ENCODE peak calls at places on chromosomes 3 and 15, in seven cellular contexts. O is CD8-positive, alpha-beta T cell; K is mucosa of descending colon; T is foreskin fibroblast; H is type B pancreatic cell; W is AG09309; F is coronary artery. Q is an unnamed sample.
A peak's percentile ranks its signal among the peaks of the same experiment; 100 is the strongest.

GRCh38 chr3:189588061-189588817 is 43.0 kb upstream of the TP63 start:
- DNase-seq in O (no peak), K (no peak), T (peak; percentile 24), H (no peak), W (peak; percentile 89), F (no peak), Q (peak; percentile 10)

GRCh38 chr15:47194718-47195117 is 522.6 kb upstream of the SEMA6D start:
- DNase-seq in O (no peak), K (no peak), T (peak; percentile 69), H (no peak), W (no peak), F (no peak), Q (peak; percentile 7)

GRCh38 chr15:90883971-90884718 is at the start of gene FES:
- DNase-seq in O (no peak), K (peak; percentile 82), T (peak; percentile 70), H (peak; percentile 68), W (no peak), F (no peak), Q (no peak)

GRCh38 chr3:123020709-123021108 is 6.9 kb downstream of the SEMA5B start:
- DNase-seq in O (no peak), K (no peak), T (no peak), H (no peak), W (no peak), F (no peak), Q (no peak)

GRCh38 chr15:57439128-57440030 is 63.1 kb downstream of the CGNL1 start:
- DNase-seq in O (no peak), K (no peak), T (no peak), H (no peak), W (no peak), F (no peak), Q (no peak)

GRCh38 chr3:29275309-29275708 is 5.6 kb upstream of the RBMS3 start:
- DNase-seq in O (no peak), K (no peak), T (peak; percentile 85), H (no peak), W (peak; percentile 53), F (no peak), Q (peak; percentile 54)

GRCh38 chr3:51967384-51968174 is at the start of gene PCBP4:
- DNase-seq in O (no peak), K (peak; percentile 67), T (peak; percentile 75), H (no peak), W (no peak), F (no peak), Q (no peak)

GRCh38 chr15:98549741-98550140 is 98.6 kb upstream of the IGF1R start:
- DNase-seq in O (no peak), K (no peak), T (no peak), H (no peak), W (no peak), F (no peak), Q (no peak)

GRCh38 chr15:91291673-91292072 is 191.6 kb downstream of the SV2B start:
- DNase-seq in O (no peak), K (no peak), T (no peak), H (no peak), W (no peak), F (no peak), Q (no peak)

GRCh38 chr3:172815857-172816256 is 65.3 kb downstream of the ECT2 start:
- DNase-seq in O (no peak), K (no peak), T (no peak), H (no peak), W (no peak), F (no peak), Q (no peak)

GRCh38 chr3:9710174-9710739 is 6.6 kb downstream of the CPNE9 start:
- DNase-seq in O (no peak), K (no peak), T (no peak), H (no peak), W (no peak), F (no peak), Q (no peak)

GRCh38 chr3:119681279-119681678 is 4.1 kb upstream of the COX17 start:
- DNase-seq in O (no peak), K (no peak), T (peak; percentile 76), H (no peak), W (no peak), F (no peak), Q (no peak)

GRCh38 chr3:49724586-49724985 is 835 bp upstream of the GMPPB start:
- DNase-seq in O (no peak), K (peak; percentile 75), T (peak; percentile 35), H (no peak), W (no peak), F (peak; percentile 75), Q (no peak)

GRCh38 chr3:191473766-191474198 is 12.8 kb downstream of the PYDC2 start:
- DNase-seq in O (no peak), K (no peak), T (no peak), H (no peak), W (no peak), F (no peak), Q (no peak)

GRCh38 chr3:89859738-89860137 is 752.3 kb downstream of the EPHA3 start:
- DNase-seq in O (no peak), K (no peak), T (peak; percentile 31), H (no peak), W (no peak), F (no peak), Q (no peak)

GRCh38 chr3:185561374-185561943 is 9.1 kb upstream of the LIPH start:
- DNase-seq in O (no peak), K (peak; percentile 76), T (no peak), H (peak; percentile 20), W (no peak), F (no peak), Q (no peak)

GRCh38 chr3:81395739-81396138 is 365.7 kb downstream of the GBE1 start:
- DNase-seq in O (no peak), K (no peak), T (no peak), H (no peak), W (no peak), F (no peak), Q (no peak)

GRCh38 chr3:14273886-14274517 is 95.4 kb downstream of the LSM3 start:
- DNase-seq in O (no peak), K (no peak), T (no peak), H (no peak), W (no peak), F (no peak), Q (no peak)

GRCh38 chr15:38623744-38624143 is 59.1 kb upstream of the RASGRP1 start:
- DNase-seq in O (no peak), K (no peak), T (no peak), H (no peak), W (no peak), F (no peak), Q (no peak)

GRCh38 chr3:197040679-197041078 is 11.1 kb upstream of the MELTF start:
- DNase-seq in O (no peak), K (no peak), T (no peak), H (no peak), W (no peak), F (no peak), Q (no peak)

GRCh38 chr3:191686626-191687025 is 225.7 kb downstream of the PYDC2 start:
- DNase-seq in O (no peak), K (no peak), T (no peak), H (no peak), W (no peak), F (no peak), Q (no peak)

GRCh38 chr3:192062186-192062585 is 601.2 kb downstream of the PYDC2 start:
- DNase-seq in O (no peak), K (no peak), T (no peak), H (no peak), W (no peak), F (no peak), Q (no peak)

DNA sequence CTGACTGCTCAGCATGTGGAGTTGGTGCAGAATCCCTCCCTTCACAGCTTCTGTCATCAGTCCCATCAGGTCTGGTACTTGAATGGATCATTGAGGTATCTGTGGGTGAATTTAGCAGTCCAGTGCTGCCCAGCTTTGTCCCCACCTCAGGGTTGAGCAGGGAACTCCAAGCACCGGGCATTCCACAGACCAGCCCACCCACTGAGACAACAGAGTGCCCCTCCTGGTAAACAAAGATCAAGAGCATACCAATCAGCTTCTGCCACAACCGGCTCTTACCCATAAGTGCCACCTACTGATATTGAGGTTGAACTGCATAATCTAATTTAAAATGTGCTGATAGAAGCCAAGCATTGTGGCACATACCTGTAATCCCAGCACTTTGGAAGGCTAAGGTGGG is 57.1 kb upstream of the FXR1 start:
- DNase-seq in O (no peak), K (no peak), T (no peak), H (no peak), W (no peak), F (no peak), Q (no peak)
- TF ChIP-seq CTCF in O (no peak), K (no peak), T (no peak), H (peak; percentile 48), W (no peak), F (no peak), Q (no peak)

DNA sequence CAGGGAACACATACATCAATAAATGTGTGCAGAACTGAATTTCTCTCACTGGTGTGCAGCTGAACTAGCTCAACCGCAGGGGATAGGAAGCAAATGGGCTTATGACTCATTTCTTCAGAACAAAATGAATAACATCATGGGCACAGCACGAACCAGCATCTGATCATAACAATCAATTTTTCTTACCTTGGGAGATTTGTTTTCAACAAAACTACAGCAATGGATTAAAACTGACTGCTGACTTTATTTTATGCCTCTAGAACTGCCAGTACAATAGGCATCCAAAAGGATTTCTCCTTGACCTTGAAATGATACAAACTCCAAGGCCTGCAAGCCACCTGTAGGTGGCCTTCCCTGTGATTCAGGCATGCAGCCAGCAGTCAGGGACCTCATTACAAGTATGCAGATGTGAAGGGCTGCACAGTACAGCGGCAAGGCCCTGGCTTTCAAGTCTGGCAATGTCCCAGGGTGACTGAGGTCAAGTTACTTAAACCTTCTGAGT is 26.1 kb downstream of the TAMM41 start:
- DNase-seq in O (no peak), K (no peak), T (peak; percentile 83), H (no peak), W (no peak), F (no peak), Q (no peak)
- TF ChIP-seq CTCF in O (no peak), K (no peak), T (peak; percentile 10), H (no peak), W (peak; percentile 13), F (no peak), Q (no peak)

GRCh38 chr3:139586420-139587017 is 47.0 kb upstream of the RBP1 start:
- DNase-seq in O (no peak), K (no peak), T (no peak), H (no peak), W (no peak), F (no peak), Q (no peak)

GRCh38 chr3:139585820-139586219 is 46.3 kb upstream of the RBP1 start:
- DNase-seq in O (no peak), K (no peak), T (no peak), H (no peak), W (no peak), F (no peak), Q (no peak)

GRCh38 chr3:139588450-139588849 is 48.9 kb upstream of the RBP1 start:
- DNase-seq in O (no peak), K (no peak), T (no peak), H (no peak), W (no peak), F (no peak), Q (no peak)
- TF ChIP-seq CTCF in O (no peak), K (no peak), T (no peak), H (no peak), W (no peak), F (no peak), Q (no peak)

DNA sequence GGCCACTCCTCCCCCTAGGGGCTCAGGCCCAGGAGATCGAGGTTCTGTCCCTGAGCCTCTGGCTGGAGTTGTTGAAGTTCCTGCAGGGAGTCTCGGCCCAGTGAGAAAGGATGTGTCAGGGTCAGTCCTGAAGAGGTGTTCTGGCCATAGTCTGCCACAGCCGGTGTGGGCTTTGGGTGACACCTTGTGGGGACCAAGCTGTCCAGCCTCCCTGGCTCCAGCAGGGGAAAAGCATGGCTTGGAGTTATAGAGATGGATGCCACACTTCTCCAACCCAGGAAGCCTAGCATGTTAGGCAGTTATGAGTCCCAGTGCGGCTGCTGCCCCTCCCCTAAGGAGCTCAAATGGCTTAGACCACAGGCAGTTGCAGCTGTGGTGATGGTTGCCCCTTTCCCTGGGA is 945.6 kb upstream of the GBE1 start:
- DNase-seq in O (no peak), K (no peak), T (peak; percentile 19), H (no peak), W (no peak), F (no peak), Q (no peak)
- TF ChIP-seq CTCF in O (no peak), K (no peak), T (no peak), H (peak; percentile 15), W (no peak), F (no peak), Q (no peak)